ENCODE peak calls at places on chromosomes 4 and X, in four cellular contexts. I is IMR-90, K is H1, Y is neuronal stem cell. X is an unnamed sample.

GRCh38 chr4:47531241-47531953 is 46.3 kb downstream of the ATP10D start:
- DNase-seq in I (peak), Y (peak), K (no peak), X (no peak)

GRCh38 chr4:79249879-79250503 is 75.9 kb downstream of the NAA11 start:
- DNase-seq in Y (no peak), K (no peak), I (no peak), X (no peak)

GRCh38 chrX:44400588-44400987 is 57.1 kb upstream of the EFHC2 start:
- DNase-seq in K (no peak), I (peak), Y (no peak), X (no peak)

GRCh38 chr4:96894621-96895020 is 1054.7 kb downstream of the PDHA2 start:
- DNase-seq in K (no peak), Y (no peak), I (no peak), X (no peak)

GRCh38 chr4:100417565-100417964 is 100.3 kb downstream of the EMCN start:
- DNase-seq in I (peak), Y (peak), K (no peak), X (no peak)

GRCh38 chrX:16162391-16162790 is 4.9 kb upstream of the MAGEB17 start:
- DNase-seq in K (no peak), Y (no peak), I (no peak), X (peak)

GRCh38 chr4:74541611-74542177 is 96.8 kb downstream of the AREG start:
- DNase-seq in K (no peak), Y (no peak), I (no peak), X (peak)

GRCh38 chr4:13633671-13634070 is 6.1 kb upstream of the BOD1L1 start:
- DNase-seq in I (no peak), K (no peak), Y (no peak), X (no peak)

GRCh38 chr4:73528171-73528570 is 46.6 kb downstream of the AFM start:
- DNase-seq in Y (no peak), I (no peak), K (no peak), X (no peak)

GRCh38 chrX:151711154-151711553 is 4.7 kb upstream of the FATE1 start:
- DNase-seq in K (no peak), Y (no peak), I (no peak), X (no peak)

GRCh38 chr4:25955705-25956104 is 41.7 kb downstream of the SMIM20 start:
- DNase-seq in Y (no peak), K (no peak), I (no peak), X (no peak)

GRCh38 chr4:2255501-2256155 is 6.3 kb downstream of the MXD4 start:
- DNase-seq in Y (no peak), K (no peak), I (no peak), X (peak)

GRCh38 chrX:53715336-53715924 is 28.9 kb upstream of the HUWE1 start:
- DNase-seq in K (no peak), Y (no peak), I (no peak), X (no peak)

GRCh38 chrX:153307546-153308175 is 13.9 kb downstream of the PNMA6F start:
- DNase-seq in I (no peak), K (no peak), Y (no peak), X (no peak)

GRCh38 chrX:21853578-21853977 is 2.2 kb upstream of the YY2 start:
- DNase-seq in Y (no peak), I (no peak), K (no peak), X (no peak)

GRCh38 chr4:62927574-62927973 is 1481.7 kb downstream of the TECRL start:
- DNase-seq in K (no peak), I (no peak), Y (no peak), X (no peak)

GRCh38 chr4:183098723-183099536 is at the start of gene WWC2:
- DNase-seq in K (peak), Y (peak), I (peak), X (peak)

GRCh38 chr4:25859429-25860148 is 3.2 kb downstream of the SEL1L3 start:
- DNase-seq in Y (no peak), I (no peak), K (no peak), X (no peak)

GRCh38 chr4:3346146-3346545 is 53.3 kb downstream of the RGS12 start:
- DNase-seq in K (no peak), Y (peak), I (peak), X (no peak)

GRCh38 chr4:165505991-165506779 is 127.4 kb downstream of the CPE start:
- DNase-seq in I (peak), Y (no peak), K (no peak), X (no peak)

GRCh38 chr4:169270156-169270809 is 473 bp downstream of the SH3RF1 start:
- DNase-seq in Y (no peak), K (peak), I (no peak), X (peak)

GRCh38 chr4:169271692-169272007 is 894 bp upstream of the SH3RF1 start:
- DNase-seq in Y (no peak), I (no peak), K (no peak), X (no peak)

GRCh38 chr4:169272265-169272886 is 1.6 kb upstream of the SH3RF1 start:
- DNase-seq in K (no peak), I (peak), Y (no peak), X (no peak)

GRCh38 chr4:169268951-169269781 is 1.6 kb downstream of the SH3RF1 start:
- DNase-seq in I (peak), K (peak), Y (no peak), X (no peak)

GRCh38 chr4:169270810-169271691 is at the start of gene SH3RF1:
- DNase-seq in I (peak), K (peak), Y (peak), X (peak)
- H2BK15ac ChIP-seq in I (peak), K (no peak), Y (peak), X (no peak)

GRCh38 chr4:76654084-76654483 is 219.1 kb downstream of the SHROOM3 start:
- DNase-seq in Y (no peak), I (no peak), K (no peak), X (no peak)

GRCh38 chr4:76657443-76657842 is 222.4 kb downstream of the SHROOM3 start:
- DNase-seq in Y (no peak), K (no peak), I (no peak), X (no peak)

GRCh38 chr4:76658231-76659102 is 223.4 kb downstream of the SHROOM3 start:
- DNase-seq in K (no peak), I (peak), Y (no peak), X (no peak)

GRCh38 chr4:76654796-76655195 is 219.8 kb downstream of the SHROOM3 start:
- DNase-seq in K (no peak), I (peak), Y (no peak), X (no peak)

GRCh38 chr4:76655566-76656479 is 220.8 kb downstream of the SHROOM3 start:
- DNase-seq in I (no peak), Y (no peak), K (no peak), X (no peak)
- H4K91ac ChIP-seq in I (peak), Y (no peak), K (no peak), X (no peak)

DNA sequence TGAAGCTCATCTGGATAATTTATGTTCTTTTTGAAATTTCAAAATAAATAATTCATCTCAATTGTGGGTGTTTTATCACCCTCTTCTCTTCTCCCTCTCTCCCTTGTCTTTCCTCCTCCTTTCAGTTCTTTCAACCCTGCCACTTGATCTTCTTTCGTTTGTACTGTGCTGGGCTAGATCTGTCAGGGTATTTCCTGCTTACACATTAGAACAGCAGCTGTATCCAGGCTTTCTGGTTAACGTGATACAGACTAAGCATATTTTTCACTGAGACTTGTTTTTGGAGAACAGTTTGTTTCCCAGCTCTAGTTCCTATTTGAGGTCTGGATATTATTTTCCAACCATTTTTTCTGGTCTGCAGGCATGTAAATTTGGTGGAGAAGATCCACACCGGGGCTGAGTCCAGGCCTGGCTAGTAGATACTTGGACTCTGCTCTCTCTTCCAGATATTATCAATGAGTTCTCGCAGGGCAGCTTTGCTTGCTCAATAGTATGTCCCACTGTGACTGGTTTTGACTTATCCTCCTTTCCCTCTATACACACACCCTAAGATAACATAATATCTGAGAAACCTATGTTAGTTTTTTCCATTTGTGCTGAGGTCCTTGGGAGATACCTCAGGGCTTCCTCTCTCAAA is 1310.7 kb upstream of the TENM3 start:
- DNase-seq in K (no peak), Y (no peak), I (peak), X (no peak)
- H2AFZ ChIP-seq in K (no peak), Y (peak), I (no peak), X (no peak)

GRCh38 chr4:168840988-168841681 is 168.9 kb downstream of the CBR4 start:
- DNase-seq in K (no peak), Y (no peak), I (no peak), X (peak)
- H2BK15ac ChIP-seq in K (no peak), Y (no peak), I (no peak), X (no peak)